ENCODE peak calls at places on chromosomes 5 and 9, in ten cellular contexts. E is mesendoderm, G is astrocyte, D is OCI-LY7, U is ovary, C is right cardiac atrium, S is stomach, L is RWPE1, R is small intestine, N is psoas muscle. H is an unnamed sample.
A peak's percentile ranks its signal among the peaks of the same experiment; 100 is the strongest.

GRCh38 chr5:124403281-124403680 is 343.2 kb downstream of the ZNF608 start:
- DNase-seq in E (no peak), G (no peak), D (no peak), U (no peak), C (peak; percentile 36), S (no peak), L (no peak), R (peak; percentile 58), N (no peak), H (no peak)

GRCh38 chr5:93322970-93323369 is 258.0 kb downstream of the NR2F1-AS1 start:
- DNase-seq in E (peak; percentile 12), G (no peak), D (no peak), U (no peak), C (no peak), S (no peak), L (no peak), R (no peak), N (no peak), H (no peak)

GRCh38 chr5:138316355-138316754 is 15.2 kb downstream of the CDC25C start:
- DNase-seq in E (peak; percentile 43), G (no peak), D (no peak), U (no peak), C (no peak), S (no peak), L (no peak), R (no peak), N (no peak), H (no peak)

GRCh38 chr9:134536931-134537330 is 104.7 kb upstream of the COL5A1 start:
- DNase-seq in E (no peak), G (no peak), D (no peak), U (no peak), C (no peak), S (no peak), L (no peak), R (no peak), N (peak; percentile 28), H (no peak)

GRCh38 chr9:124880501-124880900 is 18.6 kb downstream of the ARPC5L start:
- DNase-seq in E (peak; percentile 50), G (no peak), D (peak; percentile 70), U (no peak), C (no peak), S (no peak), L (no peak), R (no peak), N (no peak), H (no peak)

GRCh38 chr5:134568761-134569725 is 43.6 kb downstream of the JADE2 start:
- DNase-seq in E (no peak), G (no peak), D (no peak), U (peak; percentile 82), C (peak; percentile 95), S (peak; percentile 91), L (no peak), R (peak; percentile 68), N (peak; percentile 89), H (no peak)

GRCh38 chr5:28249771-28250415 is 1211.5 kb upstream of the CDH9 start:
- DNase-seq in E (no peak), G (peak; percentile 12), D (no peak), U (no peak), C (no peak), S (no peak), L (no peak), R (no peak), N (no peak), H (no peak)

GRCh38 chr9:134174526-134175290 is 10.3 kb upstream of the RNU6ATAC start:
- DNase-seq in E (no peak), G (no peak), D (no peak), U (peak; percentile 38), C (no peak), S (no peak), L (no peak), R (no peak), N (peak; percentile 50), H (no peak)

GRCh38 chr5:98769256-98770157 is 4.0 kb upstream of the RGMB start:
- DNase-seq in E (peak; percentile 75), G (peak; percentile 67), D (no peak), U (peak; percentile 50), C (peak; percentile 68), S (peak; percentile 38), L (peak; percentile 57), R (no peak), N (peak; percentile 49), H (no peak)

GRCh38 chr9:110750272-110750671 is 81.7 kb downstream of the MUSK start:
- DNase-seq in E (no peak), G (no peak), D (no peak), U (no peak), C (peak; percentile 89), S (no peak), L (no peak), R (no peak), N (peak; percentile 81), H (no peak)

GRCh38 chr5:11126844-11127243 is 365.8 kb upstream of the DAP start:
- DNase-seq in E (no peak), G (no peak), D (no peak), U (no peak), C (no peak), S (no peak), L (no peak), R (no peak), N (no peak), H (no peak)

GRCh38 chr5:143241892-143242291 is 161.6 kb downstream of the NR3C1 start:
- DNase-seq in E (no peak), G (peak; percentile 75), D (no peak), U (no peak), C (no peak), S (no peak), L (peak; percentile 78), R (peak; percentile 70), N (no peak), H (peak; percentile 53)

GRCh38 chr5:116133281-116133680 is 48.5 kb downstream of the COMMD10 start:
- DNase-seq in E (no peak), G (no peak), D (no peak), U (no peak), C (no peak), S (no peak), L (no peak), R (no peak), N (no peak), H (no peak)

GRCh38 chr5:73230264-73231244 is 57.6 kb downstream of the TMEM174 start:
- DNase-seq in E (peak; percentile 51), G (no peak), D (no peak), U (no peak), C (no peak), S (no peak), L (no peak), R (peak; percentile 24), N (no peak), H (no peak)

GRCh38 chr5:13591621-13592020 is 352.9 kb downstream of the DNAH5 start:
- DNase-seq in E (no peak), G (peak; percentile 91), D (no peak), U (no peak), C (no peak), S (no peak), L (peak; percentile 83), R (peak; percentile 31), N (no peak), H (peak; percentile 58)

GRCh38 chr9:116191757-116192415 is 38.3 kb downstream of the PAPPA start:
- DNase-seq in E (peak; percentile 30), G (no peak), D (no peak), U (no peak), C (no peak), S (no peak), L (no peak), R (no peak), N (no peak), H (no peak)

DNA sequence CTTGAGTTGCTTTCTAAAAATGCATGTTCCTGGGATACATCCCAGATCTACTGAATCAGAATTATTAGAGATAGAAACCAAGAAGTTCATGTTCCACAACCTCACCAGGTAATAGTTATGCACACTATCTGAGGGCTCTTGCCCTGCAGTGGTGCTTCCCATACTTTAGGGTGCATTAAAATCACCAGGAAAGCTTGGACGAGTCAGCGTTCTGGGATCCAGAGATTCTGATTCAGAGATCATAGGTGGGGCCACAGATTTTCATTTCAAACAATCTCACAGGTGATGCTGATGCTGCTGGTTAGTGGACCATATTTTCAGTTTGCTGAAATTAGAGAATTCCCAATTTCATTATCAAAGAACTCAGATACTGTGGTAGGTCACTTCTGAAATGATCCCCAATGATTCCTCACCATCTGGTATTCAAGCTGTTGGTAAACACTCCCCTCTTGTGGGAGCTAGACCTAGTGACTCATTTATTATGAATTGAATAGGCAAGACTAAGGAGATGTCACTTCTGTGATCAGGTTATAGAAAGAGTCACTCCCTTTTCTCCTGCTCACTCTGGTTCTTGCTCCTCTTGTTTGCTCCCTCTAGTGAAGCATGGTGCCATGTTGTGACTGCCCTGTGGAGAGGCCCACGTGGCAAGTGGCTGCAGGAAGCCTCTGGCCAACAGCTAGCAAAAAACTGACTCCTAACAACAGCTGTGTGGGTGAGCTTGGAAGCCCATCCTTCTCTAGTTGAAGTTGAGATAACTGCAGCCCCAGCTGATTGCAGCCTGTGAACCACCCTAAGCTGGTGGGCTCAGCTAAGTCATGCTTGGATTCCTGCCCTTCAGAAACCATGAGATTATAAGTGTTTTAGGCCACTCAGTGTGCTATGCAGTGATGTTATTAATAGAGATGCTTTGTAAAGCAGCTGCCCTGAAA is 59.8 kb downstream of the SH3TC2 start:
- DNase-seq in E (peak; percentile 66), G (peak; percentile 57), D (no peak), U (no peak), C (no peak), S (no peak), L (peak; percentile 69), R (no peak), N (no peak), H (no peak)
- H3K27ac ChIP-seq in E (no peak overlapping the region), G (peak overlapping the region; percentile 30), D (no peak overlapping the region), U (no peak overlapping the region), C (peak overlapping the region; percentile 36), S (no peak overlapping the region), L (peak overlapping the region; percentile 57), R (no peak overlapping the region), N (peak overlapping the region; percentile 78), H (peak overlapping the region; percentile 62)

GRCh38 chr9:94865599-94866456 is 139.3 kb downstream of the AOPEP start:
- DNase-seq in E (no peak), G (peak; percentile 83), D (no peak), U (peak; percentile 70), C (peak; percentile 86), S (peak; percentile 37), L (no peak), R (no peak), N (peak; percentile 72), H (no peak)
- H3K27ac ChIP-seq in E (no peak overlapping the region), G (peak overlapping the region; percentile 98), D (no peak overlapping the region), U (peak overlapping the region; percentile 5), C (peak overlapping the region; percentile 58), S (peak overlapping the region; percentile 86), L (no peak overlapping the region), R (peak overlapping the region; percentile 52), N (peak overlapping the region; percentile 93), H (peak overlapping the region; percentile 87)

GRCh38 chr5:168171901-168172717 is 119.3 kb upstream of the WWC1 start:
- DNase-seq in E (no peak), G (no peak), D (no peak), U (no peak), C (no peak), S (no peak), L (no peak), R (no peak), N (no peak), H (no peak)
- H3K27ac ChIP-seq in E (no peak overlapping the region), G (no peak overlapping the region), D (no peak overlapping the region), U (no peak overlapping the region), C (peak overlapping the region; percentile 93), S (no peak overlapping the region), L (no peak overlapping the region), R (no peak overlapping the region), N (no peak overlapping the region), H (no peak overlapping the region)

GRCh38 chr5:82975396-82975795 is 101.8 kb downstream of the TMEM167A start:
- DNase-seq in E (peak; percentile 55), G (no peak), D (peak; percentile 6), U (no peak), C (no peak), S (no peak), L (no peak), R (no peak), N (no peak), H (no peak)

GRCh38 chr5:82975812-82976211 is 101.4 kb downstream of the TMEM167A start:
- DNase-seq in E (no peak), G (no peak), D (no peak), U (no peak), C (no peak), S (no peak), L (peak; percentile 80), R (peak; percentile 65), N (no peak), H (peak; percentile 79)
- H3K27ac ChIP-seq in E (no peak overlapping the region), G (no peak overlapping the region), D (no peak overlapping the region), U (no peak overlapping the region), C (no peak overlapping the region), S (no peak overlapping the region), L (peak overlapping the region; percentile 18), R (no peak overlapping the region), N (no peak overlapping the region), H (peak overlapping the region; percentile 75)